ENCODE peak calls at places on chromosomes 12 and 14, in eight cellular contexts. H, G, U, Q, I, Y, N and E are unnamed samples.

GRCh38 chr12:50725011-50725899 is 38.6 kb upstream of the ATF1 start:
- DNase-seq in U (no peak), H (peak), N (no peak), G (peak), Y (no peak), I (no peak), Q (no peak), E (peak)

GRCh38 chr14:90087433-90087832 is 25.6 kb downstream of the KCNK13 start:
- DNase-seq in Y (peak), I (no peak), H (peak), Q (peak), U (no peak), G (peak), N (no peak), E (peak)

GRCh38 chr12:12734054-12734453 is 16.9 kb downstream of the CDKN1B start:
- DNase-seq in H (no peak), I (peak), U (no peak), Y (no peak), N (no peak), G (peak), Q (no peak), E (no peak)

GRCh38 chr12:124441443-124442190 is 125.8 kb downstream of the NCOR2 start:
- DNase-seq in U (no peak), Q (no peak), N (no peak), I (no peak), Y (no peak), G (peak), H (peak), E (peak)

GRCh38 chr14:104697892-104698583 is 8.6 kb downstream of the INF2 start:
- DNase-seq in N (no peak), U (no peak), Y (no peak), Q (no peak), G (no peak), H (peak), I (no peak), E (peak)

GRCh38 chr12:27592548-27592947 is 68.5 kb downstream of the PPFIBP1 start:
- DNase-seq in Y (peak), U (no peak), Q (no peak), N (no peak), H (peak), G (peak), I (no peak), E (peak)

GRCh38 chr12:120462099-120462640 is 7.4 kb downstream of the SRSF9 start:
- DNase-seq in H (no peak), Q (no peak), G (no peak), I (no peak), Y (no peak), N (no peak), U (no peak), E (no peak)

GRCh38 chr12:50979369-50980052 is 27.2 kb downstream of the HIGD1C start:
- DNase-seq in I (no peak), G (no peak), Y (no peak), H (no peak), U (no peak), Q (no peak), N (no peak), E (no peak)

GRCh38 chr12:32126720-32127119 is 20.1 kb downstream of the BICD1 start:
- DNase-seq in G (no peak), I (no peak), H (peak), Y (peak), N (no peak), U (no peak), Q (no peak), E (peak)

GRCh38 chr12:3202734-3203446 is 125.7 kb downstream of the TSPAN9 start:
- DNase-seq in G (peak), I (peak), N (no peak), Y (no peak), Q (no peak), H (peak), U (peak), E (peak)

GRCh38 chr14:91901449-91902250 is 34.3 kb upstream of the TC2N start:
- DNase-seq in Y (no peak), U (peak), G (no peak), I (no peak), H (peak), Q (no peak), N (no peak), E (peak)

GRCh38 chr12:25819713-25820112 is 138.8 kb upstream of the RASSF8 start:
- DNase-seq in G (no peak), N (no peak), I (no peak), U (no peak), H (no peak), Q (no peak), Y (no peak), E (no peak)

GRCh38 chr12:53097564-53098353 is at the start of gene IGFBP6:
- DNase-seq in I (peak), H (peak), G (peak), Y (peak), N (no peak), Q (peak), U (peak), E (peak)

GRCh38 chr14:73949752-73950734 is at the start of the genes COQ6 and FAM161B:
- DNase-seq in N (peak), U (peak), G (peak), I (peak), H (peak), Q (peak), Y (peak), E (peak)

GRCh38 chr14:69260979-69261605 is 1.1 kb downstream of the GALNT16 start:
- DNase-seq in G (no peak), H (no peak), Y (peak), N (no peak), Q (peak), I (peak), U (peak), E (no peak)

GRCh38 chr12:116459921-116460666 is 99.1 kb upstream of the MAP1LC3B2 start:
- DNase-seq in U (no peak), Q (no peak), N (peak), G (peak), Y (peak), H (no peak), I (no peak), E (no peak)

GRCh38 chr12:76455582-76456345 is 103.8 kb downstream of the OSBPL8 start:
- DNase-seq in I (peak), N (peak), G (peak), Q (no peak), Y (peak), H (peak), U (no peak), E (peak)

GRCh38 chr14:53038629-53039028 is 87.8 kb upstream of the FERMT2 start:
- DNase-seq in Y (no peak), U (no peak), N (no peak), G (no peak), Q (no peak), I (no peak), H (no peak), E (no peak)

GRCh38 chr14:32010561-32011188 is 66.4 kb upstream of the ARHGAP5 start:
- DNase-seq in N (no peak), I (no peak), Q (no peak), H (peak), U (no peak), Y (peak), G (peak), E (peak)

GRCh38 chr12:122975790-122976647 is 975 bp downstream of the OGFOD2 start:
- DNase-seq in N (no peak), I (peak), U (no peak), G (no peak), H (no peak), Q (no peak), Y (peak), E (no peak)

GRCh38 chr12:74980510-74980909 is 229.1 kb downstream of the KCNC2 start:
- DNase-seq in Y (peak), H (no peak), N (no peak), Q (peak), U (no peak), I (peak), G (no peak), E (no peak)

GRCh38 chr12:113222730-113223531 is 1.7 kb downstream of the TPCN1 start:
- DNase-seq in Y (peak), N (peak), I (peak), G (peak), U (peak), Q (peak), H (peak), E (peak)

GRCh38 chr14:34190746-34191145 is 239.9 kb upstream of the EGLN3 start:
- DNase-seq in I (no peak), Q (no peak), H (no peak), G (no peak), Y (no peak), N (no peak), U (no peak), E (no peak)

GRCh38 chr12:129564768-129565167 is 339.1 kb downstream of the TMEM132D start:
- DNase-seq in I (no peak), Y (peak), G (no peak), Q (no peak), H (no peak), U (no peak), N (no peak), E (no peak)

GRCh38 chr12:71465794-71466193 is 26.2 kb downstream of the LGR5 start:
- DNase-seq in H (no peak), I (peak), Y (no peak), Q (no peak), N (no peak), G (no peak), U (no peak), E (no peak)

GRCh38 chr14:94062344-94062904 is 18.6 kb downstream of the DDX24 start:
- DNase-seq in N (no peak), Y (peak), H (no peak), Q (no peak), U (no peak), G (no peak), I (no peak), E (peak)

GRCh38 chr12:49089831-49090773 is 4.5 kb downstream of the DHH start:
- DNase-seq in Y (peak), I (no peak), H (peak), U (peak), Q (no peak), N (peak), G (peak), E (peak)

GRCh38 chr12:119819322-119819721 is 57.8 kb downstream of the CIT start:
- DNase-seq in U (no peak), Y (no peak), G (no peak), H (no peak), I (no peak), Q (no peak), N (no peak), E (no peak)

GRCh38 chr14:47276931-47277330 is 398.5 kb downstream of the MDGA2 start:
- DNase-seq in U (no peak), Q (no peak), N (no peak), H (no peak), I (no peak), G (no peak), Y (no peak), E (no peak)

GRCh38 chr12:9122166-9122609 is 6.5 kb upstream of the A2M start:
- DNase-seq in I (no peak), N (no peak), Q (no peak), U (no peak), Y (no peak), G (no peak), H (no peak), E (no peak)

GRCh38 chr12:107914460-107914977 is 140.0 kb downstream of the ASCL4 start:
- DNase-seq in Y (no peak), I (no peak), N (no peak), G (no peak), H (no peak), U (no peak), Q (no peak), E (no peak)

GRCh38 chr14:99159341-99160340 is 112.4 kb downstream of the BCL11B start:
- DNase-seq in U (no peak), Y (no peak), Q (no peak), G (no peak), N (no peak), I (no peak), H (no peak), E (no peak)

GRCh38 chr12:21559855-21560569 is 33.9 kb downstream of the SPX start:
- DNase-seq in G (peak), H (peak), I (no peak), N (no peak), U (no peak), Q (no peak), Y (peak), E (no peak)

GRCh38 chr12:91319071-91319760 is 136.6 kb upstream of the DCN start:
- DNase-seq in U (no peak), N (no peak), Q (no peak), I (no peak), G (no peak), H (no peak), Y (no peak), E (no peak)

GRCh38 chr14:105525861-105526780 is at the start of gene TMEM121:
- DNase-seq in U (no peak), N (no peak), Y (no peak), H (no peak), G (no peak), Q (no peak), I (peak), E (peak)